ENCODE peak calls at places on chromosomes 12 and 14, in five cellular contexts. One of them, this sample, is unnamed.

GRCh38 chr12:54082402-54082892 is 28.8 kb downstream of the HOXC4 start:
- DNase-seq in IMR-90: no peak
- DNase-seq in HCT116: no peak
- DNase-seq in fibroblast of lung: no peak
- DNase-seq in astrocyte: no peak
- DNase-seq in this sample: no peak

GRCh38 chr12:2633825-2634200 is 161.0 kb upstream of the FKBP4 start:
- DNase-seq in IMR-90: no peak
- DNase-seq in HCT116: no peak
- DNase-seq in fibroblast of lung: no peak
- DNase-seq in astrocyte: no peak
- DNase-seq in this sample: no peak

GRCh38 chr14:28784262-28785021 is 17.9 kb downstream of the FOXG1 start:
- DNase-seq in IMR-90: no peak
- DNase-seq in HCT116: no peak
- DNase-seq in fibroblast of lung: no peak
- DNase-seq in astrocyte: no peak
- DNase-seq in this sample: no peak

GRCh38 chr12:66688836-66689439 is 10.1 kb upstream of the GRIP1 start:
- DNase-seq in IMR-90: peak
- DNase-seq in HCT116: peak
- DNase-seq in fibroblast of lung: peak
- DNase-seq in astrocyte: no peak
- DNase-seq in this sample: peak

GRCh38 chr12:92146497-92146828 is 817 bp upstream of the BTG1 start:
- DNase-seq in IMR-90: peak
- DNase-seq in HCT116: no peak
- DNase-seq in fibroblast of lung: peak
- DNase-seq in astrocyte: peak
- DNase-seq in this sample: no peak

GRCh38 chr12:122841544-122842321 is 6.5 kb downstream of the HIP1R start:
- DNase-seq in IMR-90: peak
- DNase-seq in HCT116: peak
- DNase-seq in fibroblast of lung: peak
- DNase-seq in astrocyte: peak
- DNase-seq in this sample: peak

GRCh38 chr12:121116318-121117225 is 16.1 kb upstream of the P2RX7 start:
- DNase-seq in IMR-90: no peak
- DNase-seq in HCT116: no peak
- DNase-seq in fibroblast of lung: no peak
- DNase-seq in astrocyte: no peak
- DNase-seq in this sample: no peak

GRCh38 chr12:11879306-11879705 is 191.4 kb upstream of the BCL2L14 start:
- DNase-seq in IMR-90: peak
- DNase-seq in HCT116: no peak
- DNase-seq in fibroblast of lung: no peak
- DNase-seq in astrocyte: peak
- DNase-seq in this sample: peak

GRCh38 chr12:85568395-85569103 is 267.7 kb downstream of the RASSF9 start:
- DNase-seq in IMR-90: no peak
- DNase-seq in HCT116: no peak
- DNase-seq in fibroblast of lung: no peak
- DNase-seq in astrocyte: no peak
- DNase-seq in this sample: no peak

GRCh38 chr12:71469235-71469873 is 29.8 kb downstream of the LGR5 start:
- DNase-seq in IMR-90: peak
- DNase-seq in HCT116: peak
- DNase-seq in fibroblast of lung: peak
- DNase-seq in astrocyte: peak
- DNase-seq in this sample: peak

GRCh38 chr12:32920506-32921085 is 24.0 kb upstream of the PKP2 start:
- DNase-seq in IMR-90: no peak
- DNase-seq in HCT116: no peak
- DNase-seq in fibroblast of lung: no peak
- DNase-seq in astrocyte: peak
- DNase-seq in this sample: no peak

GRCh38 chr12:15700595-15700994 is 88.6 kb downstream of the EPS8 start:
- DNase-seq in IMR-90: peak
- DNase-seq in HCT116: peak
- DNase-seq in fibroblast of lung: peak
- DNase-seq in astrocyte: peak
- DNase-seq in this sample: peak

GRCh38 chr12:7241404-7242005 is 52.0 kb downstream of the PEX5 start:
- DNase-seq in IMR-90: peak
- DNase-seq in HCT116: no peak
- DNase-seq in fibroblast of lung: no peak
- DNase-seq in astrocyte: peak
- DNase-seq in this sample: no peak

GRCh38 chr12:113298861-113299545 is 35.9 kb downstream of the SLC8B1 start:
- DNase-seq in IMR-90: no peak
- DNase-seq in HCT116: no peak
- DNase-seq in fibroblast of lung: no peak
- DNase-seq in astrocyte: peak
- DNase-seq in this sample: peak

GRCh38 chr14:90301580-90302181 is 30.1 kb downstream of the NRDE2 start:
- DNase-seq in IMR-90: peak
- DNase-seq in HCT116: no peak
- DNase-seq in fibroblast of lung: peak
- DNase-seq in astrocyte: peak
- DNase-seq in this sample: peak

GRCh38 chr12:118290130-118290529 is 82.6 kb downstream of the TAOK3 start:
- DNase-seq in IMR-90: peak
- DNase-seq in HCT116: no peak
- DNase-seq in fibroblast of lung: peak
- DNase-seq in astrocyte: peak
- DNase-seq in this sample: peak

GRCh38 chr14:103894034-103894722 is 34.1 kb upstream of the TDRD9 start:
- DNase-seq in IMR-90: no peak
- DNase-seq in HCT116: no peak
- DNase-seq in fibroblast of lung: no peak
- DNase-seq in astrocyte: no peak
- DNase-seq in this sample: no peak

GRCh38 chr14:104432611-104433231 is 146.8 kb upstream of the C14orf180 start:
- DNase-seq in IMR-90: no peak
- DNase-seq in HCT116: no peak
- DNase-seq in fibroblast of lung: no peak
- DNase-seq in astrocyte: no peak
- DNase-seq in this sample: no peak

GRCh38 chr14:59321184-59321952 is 132.9 kb downstream of the DAAM1 start:
- DNase-seq in IMR-90: peak
- DNase-seq in HCT116: no peak
- DNase-seq in fibroblast of lung: peak
- DNase-seq in astrocyte: peak
- DNase-seq in this sample: peak

GRCh38 chr12:68336754-68337343 is 4.7 kb upstream of the MDM1 start:
- DNase-seq in IMR-90: no peak
- DNase-seq in HCT116: no peak
- DNase-seq in fibroblast of lung: no peak
- DNase-seq in astrocyte: no peak
- DNase-seq in this sample: no peak

GRCh38 chr12:124940393-124941169 is 26.1 kb upstream of the UBC start:
- DNase-seq in IMR-90: peak
- DNase-seq in HCT116: peak
- DNase-seq in fibroblast of lung: peak
- DNase-seq in astrocyte: peak
- DNase-seq in this sample: peak

GRCh38 chr12:93158065-93158843 is 219.5 kb upstream of the NUDT4 start:
- DNase-seq in IMR-90: no peak
- DNase-seq in HCT116: no peak
- DNase-seq in fibroblast of lung: no peak
- DNase-seq in astrocyte: no peak
- DNase-seq in this sample: no peak

GRCh38 chr14:51094282-51094821 is 553 bp downstream of the TRIM9 start:
- DNase-seq in IMR-90: no peak
- DNase-seq in HCT116: no peak
- DNase-seq in fibroblast of lung: peak
- DNase-seq in astrocyte: no peak
- DNase-seq in this sample: no peak

GRCh38 chr12:29961231-29961630 is 177.5 kb upstream of the TMTC1 start:
- DNase-seq in IMR-90: peak
- DNase-seq in HCT116: no peak
- DNase-seq in fibroblast of lung: no peak
- DNase-seq in astrocyte: peak
- DNase-seq in this sample: peak

GRCh38 chr14:88852632-88853031 is 28.2 kb downstream of the TTC8 start:
- DNase-seq in IMR-90: no peak
- DNase-seq in HCT116: no peak
- DNase-seq in fibroblast of lung: no peak
- DNase-seq in astrocyte: no peak
- DNase-seq in this sample: no peak

GRCh38 chr12:119157528-119157927 is 21.2 kb upstream of the HSPB8 start:
- DNase-seq in IMR-90: no peak
- DNase-seq in HCT116: no peak
- DNase-seq in fibroblast of lung: no peak
- DNase-seq in astrocyte: no peak
- DNase-seq in this sample: no peak

GRCh38 chr14:94390372-94391086 is 2.1 kb upstream of the SERPINA1 start:
- DNase-seq in IMR-90: no peak
- DNase-seq in HCT116: no peak
- DNase-seq in fibroblast of lung: no peak
- DNase-seq in astrocyte: no peak
- DNase-seq in this sample: no peak

GRCh38 chr12:75236206-75236605 is 26.6 kb upstream of the KCNC2 start:
- DNase-seq in IMR-90: no peak
- DNase-seq in HCT116: no peak
- DNase-seq in fibroblast of lung: no peak
- DNase-seq in astrocyte: no peak
- DNase-seq in this sample: no peak

GRCh38 chr14:82724296-82724695 is 1190.6 kb upstream of the SEL1L start:
- DNase-seq in IMR-90: no peak
- DNase-seq in HCT116: no peak
- DNase-seq in fibroblast of lung: peak
- DNase-seq in astrocyte: no peak
- DNase-seq in this sample: no peak

GRCh38 chr12:116142936-116143882 is 134.3 kb downstream of the MED13L start:
- DNase-seq in IMR-90: peak
- DNase-seq in HCT116: no peak
- DNase-seq in fibroblast of lung: peak
- DNase-seq in astrocyte: peak
- DNase-seq in this sample: no peak
- H3K9ac ChIP-seq in IMR-90: no peak
- H3K9ac ChIP-seq in HCT116: no peak
- H3K9ac ChIP-seq in fibroblast of lung: no peak
- H3K9ac ChIP-seq in astrocyte: peak
- H3K9ac ChIP-seq in this sample: peak

GRCh38 chr14:100303179-100303578 is 3.1 kb downstream of the SLC25A29 start:
- DNase-seq in IMR-90: no peak
- DNase-seq in HCT116: no peak
- DNase-seq in fibroblast of lung: no peak
- DNase-seq in astrocyte: no peak
- DNase-seq in this sample: peak

GRCh38 chr14:100305446-100306255 is 593 bp downstream of the SLC25A29 start:
- DNase-seq in IMR-90: no peak
- DNase-seq in HCT116: no peak
- DNase-seq in fibroblast of lung: no peak
- DNase-seq in astrocyte: no peak
- DNase-seq in this sample: peak

GRCh38 chr14:100304825-100305445 is 1.3 kb downstream of the SLC25A29 start:
- DNase-seq in IMR-90: peak
- DNase-seq in HCT116: no peak
- DNase-seq in fibroblast of lung: no peak
- DNase-seq in astrocyte: peak
- DNase-seq in this sample: peak

GRCh38 chr14:100302616-100303015 is 3.6 kb downstream of the SLC25A29 start:
- DNase-seq in IMR-90: no peak
- DNase-seq in HCT116: no peak
- DNase-seq in fibroblast of lung: no peak
- DNase-seq in astrocyte: no peak
- DNase-seq in this sample: peak

DNA sequence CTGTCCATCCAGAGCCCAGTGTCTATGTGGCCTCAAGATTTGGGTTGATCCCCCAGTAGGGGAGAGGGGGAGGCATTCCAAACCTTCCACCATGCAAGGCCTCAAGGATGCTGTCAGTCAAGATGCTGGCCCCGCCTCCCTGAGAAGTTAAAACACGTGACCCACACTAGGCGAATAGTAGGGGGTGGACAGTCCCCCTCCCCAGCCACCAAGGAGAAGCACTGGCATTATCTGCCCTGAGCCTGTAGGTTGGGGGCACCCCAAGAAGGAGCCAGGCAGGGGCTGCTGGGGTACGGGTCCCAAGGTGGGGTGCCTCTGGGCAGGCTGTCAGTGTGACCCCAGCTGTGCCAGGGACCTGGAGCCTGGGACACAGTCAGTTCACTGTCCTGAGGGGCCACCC is 2.3 kb downstream of the SLC25A29 start:
- DNase-seq in IMR-90: no peak
- DNase-seq in HCT116: no peak
- DNase-seq in fibroblast of lung: no peak
- DNase-seq in astrocyte: no peak
- DNase-seq in this sample: no peak
- H3K9ac ChIP-seq in IMR-90: no peak
- H3K9ac ChIP-seq in HCT116: no peak
- H3K9ac ChIP-seq in fibroblast of lung: no peak
- H3K9ac ChIP-seq in astrocyte: no peak
- H3K9ac ChIP-seq in this sample: no peak

DNA sequence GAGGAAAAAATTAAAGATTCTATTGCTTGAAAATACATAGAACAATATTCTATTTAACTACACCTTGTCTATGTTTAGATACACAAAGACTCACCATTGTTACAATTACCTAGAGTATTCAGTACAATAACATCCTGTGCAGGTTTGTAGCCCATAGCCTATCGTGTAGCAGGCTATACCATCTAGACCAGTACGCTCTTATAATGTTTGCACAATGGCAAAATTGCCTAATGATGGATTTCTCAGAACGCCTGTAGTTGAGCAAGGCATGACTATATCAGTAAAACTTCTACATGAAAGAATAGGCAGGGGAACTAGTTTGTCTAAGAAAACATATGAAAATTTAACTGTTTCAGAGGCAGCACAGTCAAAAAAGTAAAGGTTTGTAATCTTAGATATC is 375.9 kb downstream of the DAD1 start:
- DNase-seq in IMR-90: peak
- DNase-seq in HCT116: no peak
- DNase-seq in fibroblast of lung: peak
- DNase-seq in astrocyte: no peak
- DNase-seq in this sample: peak
- H3K9ac ChIP-seq in IMR-90: no peak
- H3K9ac ChIP-seq in HCT116: no peak
- H3K9ac ChIP-seq in fibroblast of lung: no peak
- H3K9ac ChIP-seq in astrocyte: no peak
- H3K9ac ChIP-seq in this sample: no peak

DNA sequence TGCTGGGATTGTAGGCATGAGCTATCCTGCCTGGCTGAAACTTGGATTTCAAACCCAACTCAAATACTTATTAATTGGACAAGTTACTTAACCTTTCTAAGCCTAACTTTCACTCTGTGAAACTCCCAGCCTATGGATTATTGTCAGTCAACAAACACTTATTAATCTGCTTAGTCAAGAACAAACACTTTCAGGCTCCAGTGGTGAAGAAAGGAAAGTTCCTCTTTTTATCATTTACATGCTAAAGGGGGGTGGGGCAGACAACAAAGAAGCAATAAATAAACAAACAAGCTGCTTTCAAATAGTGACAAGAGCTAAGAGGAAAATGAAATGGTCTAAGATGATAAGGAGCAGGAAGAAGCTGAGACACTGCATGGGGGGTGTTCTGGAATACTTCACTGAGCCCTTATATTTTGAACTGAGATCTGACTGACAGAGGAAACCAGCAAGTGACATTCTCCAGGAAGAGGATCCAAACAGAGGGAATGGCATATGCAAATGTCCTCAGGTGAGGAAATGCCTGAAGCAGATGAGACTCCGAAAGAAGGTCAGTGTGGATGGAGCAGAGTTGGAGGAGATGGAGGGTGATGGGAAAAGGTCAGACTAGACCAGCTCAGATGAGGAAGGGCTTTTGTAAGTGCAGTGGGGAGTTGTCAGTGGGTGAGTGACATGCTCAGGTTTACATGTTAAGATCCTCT is 259.6 kb downstream of the ITPR2 start:
- DNase-seq in IMR-90: no peak
- DNase-seq in HCT116: no peak
- DNase-seq in fibroblast of lung: no peak
- DNase-seq in astrocyte: no peak
- DNase-seq in this sample: no peak
- H3K9ac ChIP-seq in IMR-90: no peak
- H3K9ac ChIP-seq in HCT116: no peak
- H3K9ac ChIP-seq in fibroblast of lung: no peak
- H3K9ac ChIP-seq in astrocyte: no peak
- H3K9ac ChIP-seq in this sample: no peak